ENCODE peak calls at places on chromosomes 3 and 15, in nine cellular contexts. A is WTC11, P is Calu3, N is uterus, C is nephron progenitor cell, W is omental fat pad, D is IMR-90, L is LNCaP clone FGC, B is H9. T is an unnamed sample.

GRCh38 chr3:23111286-23111685 is 91.8 kb upstream of the UBE2E2 start:
- DNase-seq in D (no peak), C (no peak), A (no peak), B (no peak), N (no peak), P (no peak), W (no peak), L (no peak), T (no peak)

GRCh38 chr3:75737831-75738493 is 47.4 kb downstream of the ZNF717 start:
- DNase-seq in C (no peak), B (no peak), W (no peak), D (peak; percentile 10), A (no peak), P (no peak), N (no peak), L (no peak), T (no peak)

GRCh38 chr3:168034152-168034928 is 61.4 kb downstream of the GOLIM4 start:
- DNase-seq in L (no peak), W (no peak), N (no peak), D (peak; percentile 73), P (no peak), B (no peak), C (no peak), A (no peak), T (no peak)

GRCh38 chr3:178714971-178715832 is 179.0 kb downstream of the KCNMB2 start:
- DNase-seq in D (no peak), L (peak; percentile 31), W (no peak), A (no peak), B (no peak), N (no peak), C (no peak), P (no peak), T (no peak)

GRCh38 chr3:157982359-157982758 is 123.9 kb downstream of the SHOX2 start:
- DNase-seq in W (no peak), D (no peak), C (no peak), L (no peak), P (no peak), B (no peak), N (no peak), A (no peak), T (no peak)

GRCh38 chr3:188299068-188299467 is 145.1 kb downstream of the LPP start:
- DNase-seq in D (no peak), A (no peak), P (peak; percentile 59), B (no peak), L (no peak), W (no peak), C (no peak), N (no peak), T (no peak)

GRCh38 chr3:143536817-143537535 is 311.3 kb downstream of the SLC9A9 start:
- DNase-seq in C (no peak), B (no peak), D (peak; percentile 32), W (no peak), L (no peak), N (peak; percentile 50), A (no peak), P (no peak), T (no peak)

GRCh38 chr3:187679638-187680396 is 9.6 kb upstream of the SST start:
- DNase-seq in N (peak; percentile 79), B (peak; percentile 89), L (peak; percentile 21), C (peak; percentile 90), P (peak; percentile 90), A (peak; percentile 92), D (peak; percentile 68), W (peak; percentile 81), T (peak; percentile 82)

GRCh38 chr15:59255647-59256380 is 49.2 kb downstream of the LDHAL6B start:
- DNase-seq in P (peak; percentile 86), W (no peak), C (no peak), L (no peak), N (no peak), A (no peak), B (no peak), D (peak; percentile 5), T (no peak)

GRCh38 chr3:62600033-62600432 is 226.7 kb upstream of the FEZF2 start:
- DNase-seq in D (no peak), N (no peak), L (no peak), C (peak; percentile 7), A (no peak), P (no peak), W (no peak), B (no peak), T (no peak)

DNA sequence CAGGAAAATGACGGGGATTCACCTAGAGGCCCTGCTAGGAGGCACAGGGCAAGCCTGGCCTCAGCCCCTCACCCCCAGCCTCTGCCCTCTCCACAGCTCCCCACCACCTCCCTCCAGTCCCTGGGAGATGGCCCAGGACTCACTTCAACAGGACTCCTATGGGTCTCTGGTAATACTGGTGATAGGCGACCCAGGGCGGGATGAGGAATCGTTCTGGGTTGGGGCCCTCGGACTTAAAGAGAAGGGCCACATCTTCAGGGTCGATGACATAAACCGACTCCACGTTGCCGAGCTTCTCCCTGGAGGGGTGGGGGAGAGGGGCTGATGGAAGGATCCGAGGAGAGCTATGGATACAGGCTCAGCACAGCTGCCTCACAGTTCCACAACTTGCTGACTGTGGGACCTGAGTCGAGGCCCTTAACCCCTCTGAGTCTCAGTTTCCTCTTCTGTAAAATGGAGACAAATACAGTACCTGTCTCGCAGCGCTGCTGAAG is 19.6 kb downstream of the CYP11A1 start:
- DNase-seq in L (no peak), D (no peak), C (no peak), P (no peak), N (no peak), W (no peak), B (no peak), A (peak; percentile 7), T (no peak)
- TF ChIP-seq CTCF in L (no peak), D (no peak), C (no peak), P (no peak), N (no peak), W (no peak), B (no peak), A (no peak), T (no peak)

GRCh38 chr3:70803891-70804290 is 491.5 kb upstream of the MDFIC2 start:
- DNase-seq in L (peak; percentile 81), B (no peak), C (no peak), W (no peak), D (no peak), N (no peak), P (no peak), A (no peak), T (no peak)

GRCh38 chr3:70806556-70806955 is 494.1 kb upstream of the MDFIC2 start:
- DNase-seq in P (no peak), C (no peak), B (no peak), L (no peak), A (no peak), D (no peak), W (no peak), N (no peak), T (no peak)

GRCh38 chr3:70808881-70809280 is 496.4 kb upstream of the MDFIC2 start:
- DNase-seq in B (no peak), D (no peak), C (no peak), A (no peak), L (no peak), N (no peak), P (no peak), W (no peak), T (no peak)

GRCh38 chr3:70803317-70803716 is 490.9 kb upstream of the MDFIC2 start:
- DNase-seq in B (no peak), P (no peak), L (peak; percentile 48), C (no peak), W (no peak), N (no peak), A (no peak), D (peak; percentile 33), T (no peak)

DNA sequence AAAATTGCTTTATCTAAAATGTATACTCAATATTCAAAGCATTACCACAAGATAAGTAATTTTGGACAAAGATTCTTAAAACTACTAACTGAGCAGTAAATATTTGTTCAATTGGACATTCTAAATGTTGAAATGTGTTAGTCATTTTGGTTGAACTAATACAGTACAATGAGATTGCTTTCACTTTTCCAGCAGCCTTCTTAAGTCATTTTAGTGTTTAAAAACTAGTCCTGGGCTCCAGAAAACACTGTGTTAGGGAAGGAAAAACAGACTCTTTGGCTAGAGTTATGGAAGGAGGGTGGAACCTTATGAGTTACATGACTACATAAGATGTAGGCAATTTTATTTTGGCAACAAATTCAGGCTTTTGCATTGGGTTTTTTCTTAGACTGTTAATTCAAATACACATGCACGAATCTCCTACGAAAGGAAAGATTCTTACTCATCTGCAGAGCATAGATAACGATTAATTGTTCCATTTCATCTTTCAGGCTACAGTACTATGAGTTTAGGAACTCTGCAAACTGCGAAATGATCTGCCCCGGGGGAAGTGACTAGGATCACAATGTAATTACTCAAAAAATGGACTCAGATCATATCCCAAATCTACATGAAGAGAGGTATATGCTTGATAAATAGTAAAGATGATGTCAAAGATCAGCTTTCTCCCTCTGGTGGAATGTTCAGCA is 492.8 kb upstream of the MDFIC2 start:
- DNase-seq in D (peak; percentile 80), N (no peak), A (no peak), C (no peak), W (no peak), P (no peak), B (no peak), L (no peak), T (no peak)
- TF ChIP-seq CTCF in D (no peak), N (no peak), A (no peak), C (no peak), W (no peak), P (no peak), B (no peak), L (no peak), T (no peak)

DNA sequence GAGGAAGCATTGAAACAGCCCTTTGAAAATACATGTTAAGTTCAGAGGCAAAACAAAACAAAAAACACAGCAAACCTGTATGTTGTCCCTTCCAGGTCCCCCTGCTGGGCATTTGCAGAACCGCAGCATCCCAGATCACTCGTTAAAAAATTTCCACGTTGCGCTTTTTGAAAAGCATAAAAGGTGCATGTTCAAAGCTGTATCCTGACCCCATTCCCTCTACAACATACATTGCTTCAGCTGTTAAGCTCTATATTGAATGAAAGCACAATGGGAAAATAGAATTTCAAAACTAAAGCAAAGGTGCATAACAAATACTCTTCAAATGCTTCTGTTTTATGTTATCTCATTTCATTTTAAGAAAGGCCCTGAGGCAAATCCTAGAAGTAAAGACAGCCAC is 328.3 kb downstream of the THSD4 start:
- DNase-seq in A (peak; percentile 72), N (peak; percentile 69), L (no peak), C (peak; percentile 79), P (peak; percentile 76), B (peak; percentile 53), D (peak; percentile 51), W (peak; percentile 79), T (peak; percentile 76)
- TF ChIP-seq CTCF in A (peak; percentile 80), N (peak; percentile 77), L (peak; percentile 74), C (peak; percentile 94), P (peak; percentile 89), B (peak; percentile 90), D (peak; percentile 75), W (no peak), T (peak; percentile 98)

GRCh38 chr3:131821376-131821775 is 213.4 kb downstream of the CPNE4 start:
- DNase-seq in L (no peak), A (no peak), W (no peak), C (no peak), D (no peak), P (no peak), N (no peak), B (no peak), T (no peak)

DNA sequence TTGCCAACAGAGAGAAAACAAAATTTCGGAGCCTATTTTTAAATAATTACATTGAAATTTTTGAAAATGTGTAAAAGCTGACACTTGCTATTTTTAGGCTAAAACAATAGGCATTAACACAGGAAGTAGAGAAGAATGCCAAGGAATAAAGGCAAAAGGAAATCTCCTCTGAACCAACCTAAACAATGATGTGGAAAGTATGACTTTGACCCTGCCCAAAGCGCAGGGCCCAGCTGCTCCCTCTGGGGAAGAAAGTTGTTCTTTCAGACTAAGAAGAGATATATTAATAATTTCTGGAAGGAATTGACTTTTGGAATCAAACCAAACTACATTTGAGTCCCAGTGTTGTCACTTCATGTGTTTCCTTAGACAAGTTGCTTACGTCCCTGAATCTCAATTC is 215.2 kb downstream of the CPNE4 start:
- DNase-seq in C (no peak), W (no peak), P (no peak), L (no peak), N (no peak), D (no peak), B (no peak), A (no peak), T (no peak)
- TF ChIP-seq CTCF in C (no peak), W (no peak), P (no peak), L (no peak), N (no peak), D (no peak), B (no peak), A (no peak), T (no peak)